ENCODE peak calls at places on chromosomes 5 and 9, in nine cellular contexts. Z is epithelial cell of prostate; O is left ventricle myocardium inferior; L is cardiac muscle cell; Y is CD4-positive, CD25-positive, alpha-beta regulatory T cell; R is astrocyte; K is CD4-positive, alpha-beta memory T cell; U is stomach; B is upper lobe of left lung. A is an unnamed sample.

GRCh38 chr9:127078336-127078735 is 44.1 kb downstream of the ANGPTL2 start:
- DNase-seq in Z (no peak), O (no peak), U (no peak), B (no peak), K (no peak), L (no peak), R (no peak), Y (no peak), A (no peak)

GRCh38 chr5:135533346-135533745 is 2.4 kb downstream of the NEUROG1 start:
- DNase-seq in Y (no peak), Z (no peak), K (no peak), L (no peak), O (no peak), B (no peak), R (no peak), U (no peak), A (no peak)

GRCh38 chr9:94903961-94904421 is 177.5 kb downstream of the AOPEP start:
- DNase-seq in Z (no peak), Y (no peak), R (peak), B (no peak), L (no peak), O (no peak), U (no peak), K (no peak), A (no peak)

GRCh38 chr9:135473972-135474543 is 5.5 kb upstream of the PPP1R26 start:
- DNase-seq in Z (no peak), B (no peak), O (no peak), R (no peak), Y (no peak), L (no peak), K (no peak), U (no peak), A (no peak)

GRCh38 chr9:108444400-108445358 is 411.1 kb downstream of the ACTL7B start:
- DNase-seq in O (no peak), L (peak), U (no peak), Y (no peak), K (no peak), R (peak), B (peak), Z (peak), A (peak)

GRCh38 chr5:81779125-81779934 is 28.4 kb upstream of the SSBP2 start:
- DNase-seq in B (peak), U (peak), Z (no peak), O (peak), R (no peak), L (peak), Y (peak), K (peak), A (peak)

GRCh38 chr9:76451234-76451633 is 7.7 kb upstream of the GCNT1 start:
- DNase-seq in U (no peak), B (no peak), R (peak), L (peak), K (no peak), Z (no peak), Y (no peak), O (no peak), A (no peak)

GRCh38 chr9:18771736-18772135 is 261.3 kb downstream of the SAXO1 start:
- DNase-seq in U (no peak), L (no peak), B (no peak), K (no peak), O (no peak), Y (no peak), Z (no peak), R (no peak), A (no peak)

DNA sequence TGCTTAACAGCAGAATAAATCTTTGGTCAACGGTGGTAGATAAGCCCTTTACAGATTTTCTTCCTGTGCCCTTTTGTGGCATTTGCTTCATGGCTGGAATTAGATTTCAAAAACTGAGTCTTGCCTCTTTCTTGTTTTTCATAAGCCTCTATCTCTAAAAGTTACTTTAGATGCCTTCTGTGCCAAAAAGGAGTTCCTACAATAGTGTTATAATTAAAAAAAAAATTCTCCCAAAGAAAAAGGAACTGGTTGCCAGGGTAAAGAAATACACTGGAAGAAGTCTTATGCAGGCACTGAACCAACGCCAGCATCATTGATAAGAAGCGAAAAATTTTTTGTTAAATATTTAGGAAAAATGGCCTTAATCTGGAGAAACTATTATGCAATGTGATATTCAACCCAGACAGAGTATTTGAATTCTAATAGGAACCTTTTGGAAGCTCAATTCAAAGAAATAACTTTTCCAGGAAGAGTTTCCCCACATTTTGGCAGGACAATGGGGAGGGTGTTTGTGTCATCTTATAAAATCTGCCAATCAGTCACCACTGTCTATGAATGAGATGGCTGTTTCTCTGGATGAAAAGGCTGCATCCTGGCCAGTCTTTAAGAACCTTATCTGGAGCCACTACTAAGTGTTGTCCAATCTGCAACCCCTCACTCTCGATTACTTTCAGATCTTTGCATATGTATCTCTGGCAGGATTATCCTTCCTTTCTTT is 608.1 kb downstream of the PDE4D start:
- DNase-seq in R (no peak), L (peak), Y (no peak), Z (no peak), B (no peak), K (no peak), O (no peak), U (no peak), A (no peak)
- H3K27ac ChIP-seq in R (no peak), L (no peak), Y (no peak), Z (no peak), B (no peak), K (no peak), O (no peak), U (no peak), A (no peak)

DNA sequence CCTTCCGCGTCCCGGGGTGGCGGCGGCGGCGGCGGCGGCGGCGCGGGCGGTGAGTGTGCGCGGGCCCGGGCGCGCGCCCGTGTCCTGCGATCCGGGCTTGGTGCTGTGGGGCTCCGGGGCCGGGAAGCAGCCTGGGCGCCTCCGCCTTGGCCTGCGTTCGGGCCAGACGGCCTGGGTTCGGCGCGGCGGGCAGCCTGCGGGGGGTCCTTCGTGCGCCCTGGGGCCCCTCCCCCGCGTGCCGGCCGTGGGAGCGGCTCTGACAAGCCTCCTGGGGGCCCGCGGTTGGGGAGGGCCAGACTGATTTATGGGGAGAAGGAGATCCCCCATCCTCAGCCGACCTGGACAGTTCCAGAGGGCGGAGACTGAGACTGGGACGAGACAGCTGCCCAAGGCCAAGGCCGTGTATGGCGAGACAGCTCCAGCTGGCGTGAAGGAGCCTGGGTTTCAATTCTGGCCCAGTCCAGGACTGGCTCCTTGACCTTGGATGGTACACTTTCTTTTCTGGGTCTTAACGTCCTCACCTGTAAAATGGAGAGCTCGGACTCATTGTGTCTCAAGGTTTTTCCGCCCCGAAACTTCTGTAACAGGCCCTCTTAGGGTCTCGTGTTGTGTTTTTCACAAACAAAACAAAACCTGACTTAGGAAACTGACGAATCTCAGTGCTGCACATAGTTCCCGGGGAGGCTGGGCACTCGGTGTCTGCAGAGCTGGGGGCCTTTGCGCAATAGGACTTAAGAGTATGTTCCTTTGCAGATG is 603 bp downstream of the TMEM268 start:
- DNase-seq in O (peak), R (peak), B (peak), Z (no peak), Y (no peak), L (peak), U (peak), K (peak), A (no peak)
- H3K27ac ChIP-seq in O (peak), R (peak), B (peak), Z (peak), Y (peak), L (no peak), U (peak), K (peak), A (peak)

GRCh38 chr5:68222824-68223354 is 7.3 kb downstream of the PIK3R1 start:
- DNase-seq in R (no peak), L (no peak), U (no peak), B (no peak), O (no peak), K (no peak), Y (no peak), Z (no peak), A (no peak)

GRCh38 chr5:68220914-68221313 is 5.4 kb downstream of the PIK3R1 start:
- DNase-seq in L (no peak), B (no peak), K (no peak), R (no peak), Z (no peak), Y (no peak), O (no peak), U (no peak), A (no peak)

GRCh38 chr5:68220260-68220659 is 4.7 kb downstream of the PIK3R1 start:
- DNase-seq in Z (no peak), R (no peak), U (no peak), O (no peak), K (no peak), B (no peak), L (no peak), Y (no peak), A (no peak)

GRCh38 chr5:68221488-68221887 is 5.9 kb downstream of the PIK3R1 start:
- DNase-seq in B (no peak), Y (no peak), R (no peak), O (no peak), U (no peak), K (no peak), L (no peak), Z (no peak), A (no peak)

DNA sequence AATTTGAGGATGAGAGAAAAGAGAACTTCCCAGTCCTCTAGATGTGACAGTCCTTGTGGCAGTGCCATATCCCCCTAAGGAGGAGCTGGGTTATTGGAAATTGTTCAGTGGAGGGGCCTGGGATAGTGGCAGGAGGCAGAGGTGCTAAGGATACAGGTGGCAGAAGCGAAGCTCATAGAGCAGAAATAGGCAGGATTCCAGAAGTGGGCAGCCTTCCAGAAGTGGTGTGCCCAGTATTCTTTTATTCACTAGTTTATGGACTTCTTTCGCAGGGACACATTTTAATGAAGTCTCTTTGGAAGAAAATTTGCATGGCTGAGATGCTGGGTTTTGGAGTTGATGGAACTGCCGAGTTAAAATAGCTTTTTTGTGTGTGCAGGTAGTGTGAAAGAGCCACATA is 6.8 kb downstream of the PIK3R1 start:
- DNase-seq in Z (no peak), U (no peak), B (no peak), R (no peak), L (no peak), O (no peak), K (no peak), Y (no peak), A (no peak)
- H3K27ac ChIP-seq in Z (no peak), U (no peak), B (no peak), R (no peak), L (no peak), O (peak), K (no peak), Y (no peak), A (no peak)

GRCh38 chr9:122348791-122349190 is 22.0 kb upstream of the PTGS1 start:
- DNase-seq in U (no peak), K (no peak), L (no peak), Z (no peak), R (no peak), Y (no peak), O (no peak), B (no peak), A (no peak)
- H3K27ac ChIP-seq in U (no peak), K (no peak), L (no peak), Z (no peak), R (no peak), Y (no peak), O (peak), B (no peak), A (no peak)

GRCh38 chr5:119454171-119454570 is 1.9 kb downstream of the HSD17B4 start:
- DNase-seq in K (no peak), B (no peak), O (no peak), L (no peak), Y (no peak), U (no peak), Z (no peak), R (no peak), A (no peak)
- H3K27ac ChIP-seq in K (no peak), B (peak), O (no peak), L (no peak), Y (no peak), U (no peak), Z (no peak), R (no peak), A (no peak)

GRCh38 chr5:178307266-178308045 is 74.9 kb upstream of the PHYKPL start:
- DNase-seq in Y (no peak), Z (no peak), O (no peak), U (no peak), L (no peak), R (no peak), K (no peak), B (peak), A (no peak)

GRCh38 chr5:178304761-178305645 is 72.4 kb upstream of the PHYKPL start:
- DNase-seq in L (no peak), Z (no peak), B (no peak), Y (no peak), U (no peak), O (no peak), K (no peak), R (no peak), A (no peak)

GRCh38 chr5:178308541-178309092 is 76.0 kb upstream of the PHYKPL start:
- DNase-seq in Z (no peak), L (no peak), Y (no peak), R (no peak), U (no peak), B (no peak), K (no peak), O (no peak), A (no peak)

GRCh38 chr5:178305801-178306200 is 73.2 kb upstream of the PHYKPL start:
- DNase-seq in O (no peak), Z (no peak), U (no peak), K (no peak), R (no peak), L (no peak), B (peak), Y (no peak), A (no peak)

DNA sequence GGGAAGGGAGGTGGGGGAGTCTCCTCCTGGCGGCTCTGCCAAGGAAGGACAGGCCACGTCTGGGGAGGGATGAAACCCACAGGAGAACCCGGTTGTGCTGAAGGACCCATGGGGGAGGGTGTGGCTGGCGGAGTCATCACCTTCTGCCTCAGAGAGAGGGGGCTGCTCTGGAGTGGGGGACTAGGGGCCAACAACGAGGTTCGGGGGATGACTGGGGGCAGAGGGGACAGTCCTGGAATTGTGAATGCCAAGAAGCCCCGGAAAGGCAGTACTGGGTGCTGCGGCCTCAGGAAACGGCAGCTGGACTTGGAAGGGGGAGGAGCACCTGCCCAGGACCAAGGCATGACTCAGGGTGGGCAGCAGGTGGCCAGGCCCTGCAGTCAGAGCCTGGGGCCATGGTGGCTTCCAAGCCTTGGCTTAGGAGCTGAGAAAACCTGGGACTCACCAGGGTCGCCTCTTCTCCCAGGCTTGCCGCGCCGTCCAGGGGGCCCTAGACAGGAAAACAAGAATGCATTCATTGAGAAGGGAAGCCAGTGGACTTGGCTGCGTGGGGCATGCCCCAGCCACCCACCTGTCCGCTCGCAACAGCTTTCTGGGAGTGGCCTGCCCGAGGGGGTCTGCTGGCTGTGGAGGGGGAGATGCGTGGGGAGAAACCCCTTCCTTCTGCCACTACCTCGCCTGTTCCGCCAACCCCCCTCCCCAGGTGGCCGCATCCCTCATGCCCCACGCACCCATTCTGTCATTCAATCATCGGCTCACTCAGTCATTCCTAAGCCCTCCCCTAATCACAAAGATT is 74.0 kb upstream of the PHYKPL start:
- DNase-seq in U (no peak), Y (no peak), K (no peak), O (no peak), B (peak), L (no peak), Z (no peak), R (no peak), A (no peak)
- H3K27ac ChIP-seq in U (no peak), Y (no peak), K (no peak), O (no peak), B (no peak), L (no peak), Z (no peak), R (no peak), A (no peak)

GRCh38 chr5:89351975-89352374 is 469.0 kb upstream of the MEF2C start:
- DNase-seq in B (no peak), Z (no peak), O (no peak), R (peak), K (no peak), Y (no peak), L (no peak), U (no peak), A (no peak)
- H3K27ac ChIP-seq in B (no peak), Z (no peak), O (no peak), R (peak), K (no peak), Y (no peak), L (no peak), U (no peak), A (no peak)

GRCh38 chr9:734831-735511 is 106.5 kb upstream of the DMRT1 start:
- DNase-seq in Z (no peak), O (no peak), B (peak), R (peak), L (peak), U (no peak), Y (no peak), K (no peak), A (peak)
- H3K27ac ChIP-seq in Z (peak), O (peak), B (peak), R (peak), L (peak), U (peak), Y (no peak), K (no peak), A (peak)

GRCh38 chr9:22159590-22159989 is 150.5 kb upstream of the CDKN2B start:
- DNase-seq in K (no peak), U (no peak), L (no peak), B (no peak), R (no peak), O (no peak), Z (no peak), Y (no peak), A (no peak)
- H3K27ac ChIP-seq in K (no peak), U (no peak), L (no peak), B (no peak), R (peak), O (peak), Z (peak), Y (no peak), A (no peak)

A was measured in ascending aorta.